ENCODE peak calls at places on chromosomes 4 and X, in five cellular contexts. G is GM12878, W is transverse colon, V is H1, P is tibial nerve. K is an unnamed sample.

GRCh38 chrX:72712094-72712755 is 1.9 kb downstream of the PHKA1 start:
- DNase-seq in G (no peak), W (no peak), V (no peak), P (no peak), K (peak; percentile 5)

GRCh38 chr4:84994280-84994679 is 27.8 kb upstream of the WDFY3 start:
- DNase-seq in G (no peak), W (no peak), V (no peak), P (no peak), K (no peak)

GRCh38 chr4:53997901-53998300 is 66.5 kb downstream of the CHIC2 start:
- DNase-seq in G (no peak), W (no peak), V (no peak), P (no peak), K (no peak)

GRCh38 chr4:119025440-119025839 is 110.2 kb upstream of the MYOZ2 start:
- DNase-seq in G (no peak), W (peak; percentile 77), V (no peak), P (peak; percentile 52), K (peak; percentile 9)

GRCh38 chrX:57906790-57907189 is 3.5 kb downstream of the ZXDA start:
- DNase-seq in G (no peak), W (no peak), V (no peak), P (no peak), K (no peak)

GRCh38 chrX:38999099-38999498 is 197.8 kb downstream of the MID1IP1 start:
- DNase-seq in G (no peak), W (no peak), V (no peak), P (no peak), K (no peak)

GRCh38 chrX:154348114-154348531 is 26.3 kb downstream of the FLNA start:
- DNase-seq in G (no peak), W (no peak), V (no peak), P (no peak), K (no peak)

GRCh38 chr4:163217505-163217904 is 50.8 kb upstream of the NAF1 start:
- DNase-seq in G (no peak), W (no peak), V (no peak), P (no peak), K (no peak)

GRCh38 chr4:76341063-76341462 is 34.5 kb downstream of the STBD1 start:
- DNase-seq in G (no peak), W (no peak), V (no peak), P (no peak), K (peak; percentile 69)

GRCh38 chr4:16692493-16692892 is 206.0 kb downstream of the LDB2 start:
- DNase-seq in G (no peak), W (no peak), V (no peak), P (no peak), K (no peak)

GRCh38 chrX:47212381-47213293 is 5.8 kb upstream of the CDK16 start:
- DNase-seq in G (no peak), W (peak; percentile 3), V (no peak), P (no peak), K (no peak)

GRCh38 chr4:161183729-161184128 is 980.1 kb downstream of the FSTL5 start:
- DNase-seq in G (no peak), W (no peak), V (no peak), P (no peak), K (no peak)

GRCh38 chr4:8910822-8911310 is 39.2 kb upstream of the HMX1 start:
- DNase-seq in G (no peak), W (no peak), V (peak; percentile 39), P (no peak), K (no peak)

GRCh38 chrX:125436855-125437254 is 117.2 kb downstream of the TEX13C start:
- DNase-seq in G (no peak), W (no peak), V (no peak), P (no peak), K (peak; percentile 47)

GRCh38 chr4:23333946-23334878 is 555.6 kb downstream of the PPARGC1A start:
- DNase-seq in G (peak; percentile 39), W (no peak), V (no peak), P (peak; percentile 7), K (no peak)

GRCh38 chr4:117968606-117969005 is 65.7 kb upstream of the NDST3 start:
- DNase-seq in G (no peak), W (no peak), V (no peak), P (no peak), K (no peak)

GRCh38 chr4:37392540-37393255 is 148.2 kb downstream of the NWD2 start:
- DNase-seq in G (no peak), W (peak; percentile 23), V (no peak), P (peak; percentile 46), K (no peak)

GRCh38 chr4:102598759-102599379 is 97.7 kb downstream of the NFKB1 start:
- DNase-seq in G (no peak), W (no peak), V (no peak), P (no peak), K (no peak)

GRCh38 chrX:153334654-153335295 is 822 bp downstream of the ZNF275 start:
- DNase-seq in G (no peak), W (no peak), V (no peak), P (no peak), K (no peak)

GRCh38 chr4:68732653-68733466 is 62.4 kb upstream of the UGT2B15 start:
- DNase-seq in G (peak; percentile 13), W (no peak), V (no peak), P (no peak), K (peak; percentile 62)

GRCh38 chr4:174324725-174325124 is 41.0 kb downstream of the CEP44 start:
- DNase-seq in G (no peak), W (no peak), V (no peak), P (no peak), K (no peak)

GRCh38 chrX:25019707-25020390 is 4.1 kb upstream of the ARX start:
- DNase-seq in G (no peak), W (no peak), V (no peak), P (no peak), K (no peak)

GRCh38 chr4:6658635-6659075 is 18.2 kb downstream of the MRFAP1 start:
- DNase-seq in G (no peak), W (peak; percentile 28), V (peak; percentile 73), P (no peak), K (peak; percentile 17)

GRCh38 chr4:42627887-42628646 is 28.8 kb downstream of the ATP8A1 start:
- DNase-seq in G (peak; percentile 97), W (peak; percentile 53), V (no peak), P (peak; percentile 63), K (peak; percentile 32)

GRCh38 chr4:20652226-20652836 is 47.9 kb upstream of the PACRGL start:
- DNase-seq in G (no peak), W (no peak), V (no peak), P (no peak), K (no peak)

GRCh38 chr4:83034630-83035494 is at the start of gene COPS4:
- DNase-seq in G (peak; percentile 100), W (peak; percentile 97), V (peak; percentile 90), P (peak; percentile 95), K (peak; percentile 99)

DNA sequence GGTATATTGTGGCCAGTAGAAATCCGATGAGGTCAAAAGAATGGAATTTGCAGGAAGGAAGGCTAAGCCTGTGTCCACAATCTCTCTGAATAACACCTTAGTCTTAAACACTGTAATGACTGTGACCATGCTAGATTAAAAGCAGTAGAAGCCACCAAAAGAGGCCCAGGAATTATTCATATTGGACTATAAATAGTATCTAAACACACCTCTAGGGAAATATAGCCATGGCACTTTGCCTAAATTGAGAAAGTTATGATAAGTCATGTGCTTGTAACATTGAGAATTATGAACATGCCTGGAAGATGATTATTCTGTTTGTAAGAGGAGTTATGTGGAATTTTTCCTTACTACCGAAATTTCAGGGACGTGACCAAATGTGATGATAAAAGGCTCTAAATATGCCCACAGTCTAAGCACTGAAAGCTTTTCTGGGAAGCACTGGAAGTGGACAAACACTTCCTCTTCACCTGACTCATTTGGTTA is 298.5 kb downstream of the KCTD8 start:
- DNase-seq in G (no peak), W (no peak), V (no peak), P (no peak), K (no peak)
- TF ChIP-seq POLR2A in G (no peak), W (no peak), V (no peak), P (no peak), K (no peak)

GRCh38 chr4:1206299-1207156 is 34.1 kb upstream of the SPON2 start:
- DNase-seq in G (no peak), W (peak; percentile 26), V (peak; percentile 45), P (no peak), K (no peak)
- TF ChIP-seq POLR2A in G (no peak), W (no peak), V (no peak), P (no peak), K (no peak)

GRCh38 chr4:98996056-98996941 is 778 bp downstream of the METAP1 start:
- DNase-seq in G (no peak), W (peak; percentile 24), V (no peak), P (no peak), K (peak; percentile 63)

GRCh38 chr4:98994474-98995182 is 893 bp upstream of the METAP1 start:
- DNase-seq in G (no peak), W (no peak), V (no peak), P (no peak), K (no peak)

GRCh38 chr4:98997176-98997575 is 1.7 kb downstream of the METAP1 start:
- DNase-seq in G (no peak), W (no peak), V (no peak), P (no peak), K (no peak)

GRCh38 chr4:98993419-98994071 is 2.0 kb upstream of the METAP1 start:
- DNase-seq in G (no peak), W (no peak), V (no peak), P (no peak), K (no peak)

GRCh38 chr4:98995183-98996055 is at the start of gene METAP1:
- DNase-seq in G (peak; percentile 79), W (peak; percentile 97), V (peak; percentile 87), P (peak; percentile 83), K (peak; percentile 99)
- TF ChIP-seq POLR2A in G (peak; percentile 96), W (peak; percentile 80), V (peak; percentile 90), P (peak; percentile 13), K (peak; percentile 67)

DNA sequence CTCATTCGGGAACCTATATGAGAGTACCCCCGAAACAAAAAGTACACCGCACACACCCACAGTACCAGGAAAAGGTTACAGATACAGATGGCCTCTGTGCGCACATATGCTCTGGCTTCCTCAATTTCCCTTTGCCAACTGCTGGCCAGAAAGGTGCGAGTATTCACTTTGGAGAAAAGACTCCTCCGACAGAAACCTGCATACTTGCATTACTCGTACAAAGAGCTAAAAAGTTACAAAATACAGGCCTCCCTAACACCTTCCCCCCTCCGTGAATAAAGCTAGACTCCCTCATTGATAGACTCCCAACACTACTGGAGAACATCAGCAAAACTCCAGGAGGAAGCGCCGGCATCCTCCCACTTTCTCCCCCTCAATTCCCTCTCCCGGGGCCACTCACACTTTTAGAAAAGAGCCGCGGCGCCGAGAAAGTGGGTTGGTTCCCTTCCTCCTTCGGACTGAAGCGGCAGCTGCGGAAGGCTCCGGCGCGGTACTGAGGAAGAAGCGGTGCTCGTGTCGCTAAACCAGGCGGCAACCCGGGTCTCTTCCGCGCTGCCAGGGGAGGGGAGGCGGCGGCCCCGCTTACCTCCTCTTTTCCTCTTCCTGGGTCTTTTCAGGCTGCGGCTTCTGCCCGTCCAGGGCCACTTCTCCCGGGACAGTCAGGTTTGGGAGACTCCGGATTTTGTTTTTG is 1.2 kb downstream of the FBXW7 start:
- DNase-seq in G (no peak), W (peak; percentile 61), V (peak; percentile 58), P (no peak), K (peak; percentile 75)
- TF ChIP-seq POLR2A in G (no peak), W (peak; percentile 52), V (no peak), P (no peak), K (peak; percentile 22)

K was measured in erythroblast.